ENCODE peak calls at places on chromosomes 16 and 17, in five cellular contexts. J is hepatic stellate cell; D is NCI-H2081; L is CD8-positive, alpha-beta T cell; N is endodermal cell. X is an unnamed sample.

GRCh38 chr16:81457326-81458133 is 12.9 kb downstream of the CMIP start:
- DNase-seq in J (peak; percentile 77), D (no peak), L (no peak), N (peak; percentile 69), X (no peak)

GRCh38 chr17:83006515-83007455 is 72.6 kb upstream of the METRNL start:
- DNase-seq in J (no peak), D (no peak), L (no peak), N (peak; percentile 42), X (peak; percentile 51)

GRCh38 chr17:50201226-50201854 is at the start of gene COL1A1:
- DNase-seq in J (peak; percentile 96), D (no peak), L (no peak), N (peak; percentile 77), X (no peak)

GRCh38 chr17:12509836-12510235 is 155.9 kb upstream of the MYOCD start:
- DNase-seq in J (no peak), D (no peak), L (no peak), N (no peak), X (no peak)

GRCh38 chr16:73420244-73421040 is 372.5 kb upstream of the ZFHX3 start:
- DNase-seq in J (no peak), D (no peak), L (no peak), N (no peak), X (no peak)

GRCh38 chr17:65553646-65554567 is 7.5 kb downstream of the AXIN2 start:
- DNase-seq in J (no peak), D (no peak), L (no peak), N (peak; percentile 70), X (no peak)

GRCh38 chr16:64705443-64705842 is 416.4 kb downstream of the CDH11 start:
- DNase-seq in J (no peak), D (no peak), L (no peak), N (no peak), X (no peak)

GRCh38 chr17:32634167-32634566 is 147.4 kb downstream of the CDK5R1 start:
- DNase-seq in J (no peak), D (no peak), L (no peak), N (no peak), X (no peak)